ENCODE peak calls at places on chromosome 2, in eight cellular contexts. U is foreskin melanocyte; Q is GM23248; O is nucleus accumbens; V is HT1080; H is activated T-cell treated with anti-CD3 and anti-CD28 coated beads, Interleukin-2, amount 50 U/mL, for 1 hour; J is CD4-positive, alpha-beta memory T cell; I is AG04450. T is an unnamed sample.

GRCh38 chr2:231041061-231041689 is 3.9 kb downstream of the C2orf72 start:
- DNase-seq in H (no peak), Q (no peak), O (no peak), I (no peak), J (no peak), U (no peak), V (peak), T (no peak)

GRCh38 chr2:120512321-120512710 is 166.4 kb downstream of the INHBB start:
- DNase-seq in I (no peak), U (no peak), J (no peak), Q (no peak), O (no peak), V (no peak), H (no peak), T (no peak)

GRCh38 chr2:191247381-191248057 is 2.3 kb downstream of the MYO1B start:
- DNase-seq in Q (peak), H (no peak), J (no peak), I (peak), U (peak), V (peak), O (no peak), T (peak)

GRCh38 chr2:232876071-232876977 is 6.3 kb downstream of the SNORC start:
- DNase-seq in Q (peak), U (no peak), J (peak), H (peak), V (no peak), O (no peak), I (no peak), T (peak)

GRCh38 chr2:73825408-73825807 is 3.4 kb upstream of the STAMBP start:
- DNase-seq in V (no peak), Q (peak), U (no peak), I (no peak), J (no peak), H (no peak), O (no peak), T (no peak)

GRCh38 chr2:112092286-112093041 is 37.4 kb downstream of the TMEM87B start:
- DNase-seq in H (no peak), Q (peak), O (no peak), I (peak), V (peak), U (no peak), J (no peak), T (peak)

GRCh38 chr2:170856066-170856465 is 39.4 kb downstream of the GAD1 start:
- DNase-seq in U (no peak), V (no peak), O (no peak), I (no peak), Q (no peak), H (no peak), J (no peak), T (no peak)

GRCh38 chr2:15369129-15369528 is 192.0 kb downstream of the NBAS start:
- DNase-seq in O (no peak), H (no peak), V (no peak), Q (no peak), J (no peak), U (no peak), I (no peak), T (no peak)

GRCh38 chr2:202545523-202545922 is 89.2 kb upstream of the FAM117B start:
- DNase-seq in J (no peak), O (no peak), I (no peak), Q (peak), H (no peak), V (no peak), U (no peak), T (no peak)

GRCh38 chr2:152875832-152876669 is 157.6 kb downstream of the ARL6IP6 start:
- DNase-seq in H (no peak), U (no peak), O (no peak), V (peak), I (no peak), Q (peak), J (no peak), T (no peak)

GRCh38 chr2:207515671-207516070 is 14.1 kb upstream of the CREB1 start:
- DNase-seq in U (peak), I (no peak), O (no peak), J (no peak), H (no peak), Q (peak), V (no peak), T (no peak)

GRCh38 chr2:108587621-108588020 is 53.4 kb downstream of the LIMS1 start:
- DNase-seq in O (no peak), U (no peak), Q (peak), I (no peak), J (no peak), V (peak), H (no peak), T (peak)

GRCh38 chr2:240795916-240796510 is 24.0 kb downstream of the KIF1A start:
- DNase-seq in V (no peak), J (no peak), O (no peak), H (no peak), Q (no peak), I (no peak), U (no peak), T (no peak)

GRCh38 chr2:118989481-118989880 is 47.5 kb downstream of the MARCO start:
- DNase-seq in J (no peak), Q (no peak), I (no peak), O (no peak), H (no peak), V (no peak), U (no peak), T (no peak)

GRCh38 chr2:176892818-176893217 is 319.8 kb upstream of the HNRNPA3 start:
- DNase-seq in I (no peak), Q (no peak), J (no peak), U (no peak), O (no peak), V (no peak), H (no peak), T (no peak)

GRCh38 chr2:241061275-241061674 is 40.8 kb downstream of the MTERF4 start:
- DNase-seq in O (no peak), H (no peak), V (no peak), Q (peak), U (peak), J (no peak), I (no peak), T (no peak)

GRCh38 chr2:207692206-207693065 is 19.0 kb upstream of the CCNYL1 start:
- DNase-seq in I (no peak), Q (peak), O (peak), V (no peak), U (no peak), J (peak), H (peak), T (peak)

GRCh38 chr2:28403388-28403956 is 10.8 kb downstream of the FOSL2 start:
- DNase-seq in J (no peak), V (peak), U (no peak), H (no peak), Q (no peak), I (no peak), O (no peak), T (peak)

GRCh38 chr2:57443985-57444501 is 602.6 kb upstream of the VRK2 start:
- DNase-seq in I (no peak), J (no peak), H (no peak), O (no peak), U (peak), Q (peak), V (peak), T (peak)

GRCh38 chr2:160736629-160737028 is 243.0 kb upstream of the RBMS1 start:
- DNase-seq in J (no peak), O (no peak), I (no peak), V (peak), Q (peak), H (no peak), U (peak), T (peak)

GRCh38 chr2:132620115-132620514 is 49.9 kb downstream of the LYPD1 start:
- DNase-seq in O (no peak), U (no peak), I (no peak), H (no peak), J (no peak), V (peak), Q (peak), T (peak)

GRCh38 chr2:52658598-52658997 is 1109.0 kb upstream of the CHAC2 start:
- DNase-seq in I (peak), Q (peak), H (no peak), V (peak), U (peak), O (no peak), J (no peak), T (peak)

GRCh38 chr2:21930224-21930623 is 806.5 kb downstream of the TDRD15 start:
- DNase-seq in V (no peak), H (no peak), J (no peak), Q (no peak), U (no peak), O (no peak), I (no peak), T (no peak)

GRCh38 chr2:84906108-84906899 is 848 bp downstream of the TMSB10 start:
- DNase-seq in I (no peak), U (no peak), Q (peak), H (peak), V (no peak), O (peak), J (peak), T (peak)

GRCh38 chr2:149597050-149598013 is 9.8 kb upstream of the MMADHC start:
- DNase-seq in Q (peak), V (peak), O (peak), U (peak), H (peak), J (peak), I (peak), T (peak)

GRCh38 chr2:45714679-45715078 is 63.2 kb downstream of the PRKCE start:
- DNase-seq in J (no peak), I (no peak), O (no peak), H (no peak), U (no peak), V (no peak), Q (no peak), T (no peak)

GRCh38 chr2:126723281-126723815 is 67.4 kb downstream of the GYPC start:
- DNase-seq in O (no peak), Q (no peak), V (no peak), U (no peak), H (no peak), I (no peak), J (no peak), T (no peak)

GRCh38 chr2:61938511-61938910 is 33.0 kb downstream of the COMMD1 start:
- DNase-seq in V (no peak), O (no peak), I (no peak), H (no peak), U (no peak), J (no peak), Q (no peak), T (no peak)

GRCh38 chr2:80028584-80028983 is 276.0 kb downstream of the LRRTM1 start:
- DNase-seq in O (no peak), J (no peak), Q (no peak), H (no peak), I (no peak), U (no peak), V (no peak), T (no peak)

GRCh38 chr2:189254268-189254883 is 74.8 kb upstream of the COL5A2 start:
- DNase-seq in I (peak), O (no peak), H (no peak), Q (peak), U (no peak), J (no peak), V (no peak), T (peak)

GRCh38 chr2:68342470-68342869 is 22.6 kb upstream of the PLEK start:
- DNase-seq in H (no peak), Q (no peak), O (no peak), U (no peak), V (no peak), I (no peak), J (no peak), T (no peak)

GRCh38 chr2:180787330-180787729 is 193.1 kb upstream of the UBE2E3 start:
- DNase-seq in V (no peak), H (no peak), Q (no peak), O (no peak), I (no peak), J (no peak), U (no peak), T (peak)

GRCh38 chr2:233380132-233381012 is 26.1 kb downstream of the DGKD start:
- DNase-seq in O (no peak), J (no peak), I (no peak), H (no peak), U (no peak), V (no peak), Q (no peak), T (peak)